ENCODE peak calls at places on chromosome 21, in six cellular contexts. D, X, A, F, Y and Z are unnamed samples. For H3K36me3, the result is how much of the 10 kb centered on the place peaks cover.

GRCh38 chr21:42845296-42845965 is 33.9 kb downstream of the WDR4 start:
- DNase-seq in A (no peak), F (peak), Y (peak), D (no peak), X (no peak), Z (peak)

GRCh38 chr21:16755061-16755460 is 757.8 kb upstream of the CXADR start:
- DNase-seq in F (no peak), D (no peak), X (no peak), A (no peak), Y (no peak), Z (no peak)

GRCh38 chr21:33169360-33169759 is 60.4 kb upstream of the IFNAR2 start:
- DNase-seq in A (no peak), D (no peak), X (no peak), F (no peak), Y (no peak), Z (no peak)

GRCh38 chr21:46062471-46063211 is 35.3 kb upstream of the COL6A2 start:
- DNase-seq in F (no peak), Y (no peak), X (no peak), A (no peak), D (no peak), Z (no peak)

GRCh38 chr21:20730421-20730820 is 267.8 kb upstream of the NCAM2 start:
- DNase-seq in Y (no peak), X (no peak), F (no peak), A (no peak), D (no peak), Z (no peak)

GRCh38 chr21:41772351-41773080 is 5.7 kb upstream of the RIPK4 start:
- DNase-seq in D (no peak), Y (no peak), X (no peak), A (no peak), F (no peak), Z (no peak)

GRCh38 chr21:42861311-42862122 is 17.8 kb downstream of the WDR4 start:
- DNase-seq in A (no peak), F (no peak), X (no peak), D (no peak), Y (no peak), Z (no peak)

GRCh38 chr21:34526236-34526617 is 14.2 kb upstream of the KCNE1 start:
- DNase-seq in X (no peak), D (no peak), F (no peak), Y (no peak), A (no peak), Z (no peak)

GRCh38 chr21:44836666-44837471 is 19.0 kb upstream of the SUMO3 start:
- DNase-seq in D (no peak), F (no peak), X (peak), A (no peak), Y (no peak), Z (peak)

GRCh38 chr21:26840912-26841311 is 4.3 kb downstream of the ADAMTS1 start:
- DNase-seq in D (peak), F (peak), A (no peak), Y (peak), X (no peak), Z (peak)

GRCh38 chr21:34221331-34222030 is 142.3 kb upstream of the KCNE2 start:
- DNase-seq in Y (no peak), X (no peak), A (no peak), F (no peak), D (no peak), Z (no peak)

GRCh38 chr21:45554477-45555175 is 12.4 kb upstream of the SLC19A1 start:
- DNase-seq in Y (peak), X (peak), D (no peak), F (peak), A (peak), Z (peak)

GRCh38 chr21:21714396-21714795 is 716.2 kb downstream of the NCAM2 start:
- DNase-seq in D (no peak), A (no peak), F (no peak), Y (no peak), X (no peak), Z (no peak)

GRCh38 chr21:46124083-46124925 is 26.4 kb downstream of the COL6A2 start:
- DNase-seq in D (no peak), X (no peak), Y (peak), F (no peak), A (no peak), Z (peak)

GRCh38 chr21:32844653-32845443 is 73.3 kb upstream of the PAXBP1 start:
- DNase-seq in X (no peak), D (peak), Y (no peak), F (no peak), A (no peak), Z (no peak)

GRCh38 chr21:45033791-45034555 is 40.4 kb upstream of the ADARB1 start:
- DNase-seq in F (no peak), A (no peak), D (no peak), Y (peak), X (no peak), Z (peak)

GRCh38 chr21:45987121-45987711 is 5.6 kb downstream of the COL6A1 start:
- DNase-seq in F (peak), X (no peak), Y (peak), A (no peak), D (no peak), Z (no peak)

GRCh38 chr21:34039678-34040382 is 33.5 kb upstream of the MRPS6 start:
- DNase-seq in X (no peak), A (no peak), Y (no peak), D (no peak), F (no peak), Z (peak)

GRCh38 chr21:32597205-32597604 is 11.9 kb upstream of the TCP10L start:
- DNase-seq in X (no peak), D (no peak), A (peak), F (no peak), Y (no peak), Z (no peak)

GRCh38 chr21:34952701-34953100 is 96.4 kb downstream of the RUNX1 start:
- DNase-seq in D (no peak), X (no peak), Y (no peak), A (no peak), F (no peak), Z (no peak)

GRCh38 chr21:45001134-45002095 is 61.6 kb downstream of the SLX9 start:
- DNase-seq in A (peak), X (peak), Y (peak), D (peak), F (peak), Z (peak)

GRCh38 chr21:14989359-14989758 is 75.4 kb downstream of the NRIP1 start:
- DNase-seq in F (peak), X (no peak), Y (no peak), D (no peak), A (no peak), Z (no peak)

GRCh38 chr21:33794586-33794985 is 121.0 kb downstream of the ATP5PO start:
- DNase-seq in A (no peak), X (no peak), Y (no peak), D (no peak), F (no peak), Z (no peak)

GRCh38 chr21:42358261-42358660 is 7.5 kb upstream of the TFF2 start:
- DNase-seq in F (no peak), Y (no peak), X (no peak), A (no peak), D (no peak), Z (no peak)

GRCh38 chr21:16908087-16908486 is 604.8 kb upstream of the CXADR start:
- DNase-seq in D (peak), X (no peak), Y (no peak), A (no peak), F (no peak), Z (no peak)

GRCh38 chr21:33334191-33334590 is 9.4 kb downstream of the IFNAR1 start:
- DNase-seq in Y (no peak), F (no peak), A (no peak), X (no peak), D (no peak), Z (no peak)

DNA sequence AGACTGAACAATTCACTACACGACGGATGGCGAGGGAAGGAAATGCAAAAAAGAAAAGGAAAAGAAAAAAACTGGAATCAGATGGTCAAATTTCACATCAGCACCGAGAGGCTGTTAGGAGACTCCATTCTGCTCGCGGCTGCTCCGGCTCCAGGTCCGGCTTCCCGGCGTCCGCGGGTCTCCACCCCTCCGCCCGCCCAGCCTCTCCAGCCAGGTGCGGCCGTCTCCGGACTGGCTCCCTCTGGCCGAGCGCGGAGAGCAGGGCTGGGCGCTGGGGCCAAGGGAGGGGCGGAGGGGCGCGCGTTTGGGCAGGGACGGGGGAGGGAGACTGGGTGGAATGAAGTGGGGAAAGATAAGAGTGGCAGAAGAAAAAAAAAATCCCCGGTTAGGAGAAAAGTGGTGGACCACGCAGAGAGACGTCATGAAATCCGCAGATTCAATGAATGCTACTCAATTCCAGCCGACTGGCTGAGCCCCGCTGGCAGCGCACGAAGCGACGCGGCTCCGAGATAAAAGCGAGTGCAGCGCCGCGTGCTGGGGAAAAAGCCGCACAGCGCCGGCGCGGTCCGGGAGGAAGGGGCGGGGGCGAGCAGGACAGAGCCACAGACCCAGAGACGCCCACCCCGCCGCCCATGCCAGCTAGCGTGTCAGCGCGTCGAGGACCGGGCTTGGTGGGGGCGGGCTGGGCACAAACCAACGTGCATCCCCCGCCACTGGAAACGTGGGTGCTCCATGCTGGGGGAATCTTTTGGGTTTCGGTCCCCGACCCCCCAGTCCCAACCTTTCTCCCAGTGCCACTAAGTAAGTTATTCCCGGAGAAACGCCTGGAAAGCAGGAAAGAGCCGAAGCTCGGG is at the start of gene KCNJ6:
- DNase-seq in Y (no peak), X (no peak), A (no peak), F (no peak), D (no peak), Z (no peak)
- TF ChIP-seq CTCF in Y (no peak), X (peak), A (peak), F (peak), D (peak), Z (peak)

GRCh38 chr21:40577285-40578043 is 269.5 kb downstream of the DSCAM start:
- DNase-seq in F (no peak), D (no peak), X (no peak), A (no peak), Y (no peak), Z (no peak)

GRCh38 chr21:40575983-40576382 is 271.0 kb downstream of the DSCAM start:
- DNase-seq in X (no peak), F (no peak), A (no peak), Y (no peak), D (no peak), Z (no peak)
- H3K4me3 ChIP-seq in X (no peak), F (no peak), A (no peak), Y (no peak), D (no peak), Z (no peak)

GRCh38 chr21:18959817-18960216 is 556.2 kb upstream of the TMPRSS15 start:
- DNase-seq in D (no peak), X (no peak), A (no peak), Y (no peak), F (no peak), Z (no peak)
- H3K36me3 ChIP-seq in D (under half), X (under half), A (under half), Y (under half), F (under half), Z (under half)

DNA sequence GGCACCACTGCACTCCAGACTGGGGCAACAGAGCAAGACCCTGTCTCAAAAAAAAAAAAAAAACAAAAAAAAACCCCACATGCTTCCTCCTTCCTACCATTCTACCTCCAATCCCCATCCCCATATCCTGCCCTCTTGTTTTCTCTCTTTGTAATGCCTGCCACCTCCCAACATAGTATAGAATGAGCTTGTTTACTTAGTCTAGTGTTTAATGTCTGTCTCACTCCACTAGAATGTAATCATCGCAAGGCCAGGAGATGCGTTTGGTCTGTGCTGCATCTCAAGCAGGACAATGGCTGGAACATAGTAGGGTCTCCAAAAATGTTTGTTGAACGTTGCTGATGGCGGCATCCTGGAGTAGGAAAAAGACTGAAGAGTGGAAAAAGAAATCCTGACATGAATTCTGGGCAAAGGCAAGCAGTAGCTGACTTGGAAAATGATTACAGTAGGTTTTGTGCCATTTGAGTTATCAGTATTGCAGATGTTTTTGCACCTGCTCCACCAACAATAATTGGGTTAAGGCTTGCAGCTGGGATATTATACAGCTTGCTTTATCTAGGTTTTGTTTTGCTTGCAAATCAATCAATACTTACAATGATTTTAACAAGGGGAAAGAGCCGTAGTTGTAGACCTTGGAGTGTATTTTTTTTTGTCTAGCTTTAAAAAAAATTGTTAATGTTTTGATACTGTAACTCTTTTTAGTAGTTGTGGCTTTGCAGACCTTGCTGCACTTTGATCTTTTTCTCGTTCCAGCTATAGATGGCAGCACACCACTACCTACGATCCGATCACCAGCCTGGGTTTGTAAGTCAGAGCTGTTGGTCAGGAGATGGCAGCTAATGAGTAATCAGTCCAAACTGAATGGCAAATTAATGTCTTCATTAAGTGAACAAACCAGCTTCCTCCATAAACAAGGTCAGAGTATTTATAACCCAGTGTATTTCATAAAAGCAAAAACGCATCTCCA is 62.4 kb downstream of the BACH1 start:
- DNase-seq in A (no peak), D (no peak), F (no peak), X (no peak), Y (no peak), Z (no peak)
- TF ChIP-seq CTCF in A (peak), D (no peak), F (no peak), X (no peak), Y (no peak), Z (no peak)